ENCODE peak calls at places on chromosomes 1 and 21, in nine cellular contexts. N is IMR-90, C is Peyer's patch, X is right lobe of liver, I is spleen, D is ovary, E is breast epithelium, P is H1, G is GM12878. T is an unnamed sample.

GRCh38 chr21:42025392-42026071 is 15.4 kb upstream of the ZBTB21 start:
- DNase-seq in N (peak; percentile 94), C (no peak), X (no peak), I (no peak), D (no peak), E (no peak), P (no peak), G (no peak), T (no peak)

GRCh38 chr21:26587621-26588260 is 14.7 kb upstream of the CYYR1 start:
- DNase-seq in N (peak; percentile 44), C (no peak), X (no peak), I (no peak), D (no peak), E (no peak), P (no peak), G (no peak), T (no peak)

GRCh38 chr1:25718738-25719137 is 81.3 kb upstream of the SELENON start:
- DNase-seq in N (no peak), C (no peak), X (no peak), I (no peak), D (no peak), E (no peak), P (no peak), G (no peak), T (no peak)

GRCh38 chr1:13505020-13505419 is 8.8 kb downstream of the LRRC38 start:
- DNase-seq in N (no peak), C (no peak), X (no peak), I (no peak), D (no peak), E (no peak), P (no peak), G (no peak), T (no peak)

GRCh38 chr1:205271277-205271676 is 43.5 kb downstream of the TMCC2 start:
- DNase-seq in N (peak; percentile 64), C (no peak), X (no peak), I (no peak), D (no peak), E (no peak), P (no peak), G (no peak), T (no peak)

GRCh38 chr1:179230251-179230650 is 774 bp upstream of the ABL2 start:
- DNase-seq in N (peak; percentile 86), C (no peak), X (no peak), I (no peak), D (no peak), E (no peak), P (no peak), G (no peak), T (no peak)

GRCh38 chr1:227913969-227914791 is 33.6 kb downstream of the WNT9A start:
- DNase-seq in N (no peak), C (no peak), X (no peak), I (no peak), D (no peak), E (no peak), P (no peak), G (no peak), T (no peak)

GRCh38 chr1:15430787-15431570 is 7.3 kb upstream of the CTRC start:
- DNase-seq in N (peak; percentile 36), C (peak; percentile 88), X (peak; percentile 70), I (peak; percentile 92), D (peak; percentile 78), E (peak; percentile 36), P (peak; percentile 100), G (no peak), T (peak; percentile 83)

GRCh38 chr1:85569122-85569521 is 11.4 kb upstream of the CCN1 start:
- DNase-seq in N (peak; percentile 90), C (no peak), X (no peak), I (no peak), D (no peak), E (no peak), P (no peak), G (no peak), T (no peak)

GRCh38 chr1:58206749-58207148 is 339.8 kb downstream of the OMA1 start:
- DNase-seq in N (no peak), C (no peak), X (no peak), I (no peak), D (no peak), E (no peak), P (no peak), G (no peak), T (no peak)

GRCh38 chr1:238950786-238951185 is 435.6 kb upstream of the CHRM3 start:
- DNase-seq in N (no peak), C (no peak), X (no peak), I (no peak), D (no peak), E (no peak), P (no peak), G (no peak), T (no peak)

GRCh38 chr1:70420320-70420719 is 9.3 kb downstream of the CTH start:
- DNase-seq in N (no peak), C (no peak), X (no peak), I (no peak), D (no peak), E (no peak), P (peak; percentile 46), G (no peak), T (no peak)

GRCh38 chr1:44161546-44161945 is 20.1 kb upstream of the KLF18 start:
- DNase-seq in N (no peak), C (no peak), X (no peak), I (no peak), D (no peak), E (no peak), P (no peak), G (no peak), T (no peak)

GRCh38 chr1:91781371-91781825 is 104.6 kb downstream of the TGFBR3 start:
- DNase-seq in N (peak; percentile 93), C (no peak), X (no peak), I (no peak), D (no peak), E (no peak), P (no peak), G (no peak), T (no peak)

GRCh38 chr1:205791568-205792180 is 16.4 kb upstream of the RAB29 start:
- DNase-seq in N (peak; percentile 44), C (peak; percentile 86), X (peak; percentile 74), I (peak; percentile 82), D (peak; percentile 73), E (peak; percentile 53), P (peak; percentile 70), G (no peak), T (peak; percentile 63)

GRCh38 chr1:99441234-99442095 is 177.2 kb downstream of the PLPPR4 start:
- DNase-seq in N (peak; percentile 67), C (no peak), X (no peak), I (no peak), D (no peak), E (no peak), P (no peak), G (no peak), T (no peak)

DNA sequence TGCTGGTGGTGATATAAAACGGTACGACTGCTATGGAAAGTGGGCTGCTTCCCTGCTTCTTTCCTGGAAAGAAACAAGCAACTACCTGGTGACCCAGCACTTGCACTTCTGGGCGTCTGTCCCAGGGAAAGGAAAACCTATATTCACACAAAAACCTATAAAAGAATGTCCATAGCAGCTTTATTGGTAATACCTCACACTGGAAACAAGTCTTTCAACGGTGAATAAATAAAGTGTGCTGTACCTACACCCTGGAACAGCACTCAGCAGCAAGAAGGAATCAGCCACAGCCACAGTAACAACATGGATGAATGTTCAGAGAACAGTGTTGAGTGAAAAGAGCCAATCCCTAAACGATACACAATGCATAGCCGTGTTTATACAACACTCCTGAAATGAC is 19.9 kb downstream of the SLC19A1 start:
- DNase-seq in N (no peak), C (no peak), X (no peak), I (peak; percentile 1), D (no peak), E (no peak), P (no peak), G (no peak), T (peak; percentile 4)
- H3K27ac ChIP-seq in N (no peak overlapping the region), C (no peak overlapping the region), X (no peak overlapping the region), I (no peak overlapping the region), D (no peak overlapping the region), E (no peak overlapping the region), P (no peak overlapping the region), G (no peak overlapping the region), T (no peak overlapping the region)

GRCh38 chr1:17539526-17540254 is at the start of gene ARHGEF10L:
- DNase-seq in N (no peak), C (no peak), X (no peak), I (no peak), D (peak; percentile 35), E (no peak), P (no peak), G (no peak), T (no peak)
- TF ChIP-seq POLR2A in N (no peak), C (no peak), X (no peak), I (no peak), D (no peak), E (no peak), P (no peak), G (no peak), T (peak; percentile 28)

GRCh38 chr1:232271299-232271698 is 358.6 kb downstream of the SIPA1L2 start:
- DNase-seq in N (no peak), C (no peak), X (no peak), I (no peak), D (no peak), E (no peak), P (no peak), G (no peak), T (no peak)

GRCh38 chr1:232274999-232275706 is 354.8 kb downstream of the SIPA1L2 start:
- DNase-seq in N (no peak), C (no peak), X (no peak), I (no peak), D (no peak), E (no peak), P (no peak), G (no peak), T (no peak)

GRCh38 chr1:232271991-232272589 is 357.8 kb downstream of the SIPA1L2 start:
- DNase-seq in N (peak; percentile 31), C (no peak), X (no peak), I (no peak), D (no peak), E (no peak), P (no peak), G (no peak), T (no peak)

GRCh38 chr1:232274236-232274855 is 355.6 kb downstream of the SIPA1L2 start:
- DNase-seq in N (no peak), C (no peak), X (no peak), I (no peak), D (no peak), E (no peak), P (no peak), G (no peak), T (no peak)

DNA sequence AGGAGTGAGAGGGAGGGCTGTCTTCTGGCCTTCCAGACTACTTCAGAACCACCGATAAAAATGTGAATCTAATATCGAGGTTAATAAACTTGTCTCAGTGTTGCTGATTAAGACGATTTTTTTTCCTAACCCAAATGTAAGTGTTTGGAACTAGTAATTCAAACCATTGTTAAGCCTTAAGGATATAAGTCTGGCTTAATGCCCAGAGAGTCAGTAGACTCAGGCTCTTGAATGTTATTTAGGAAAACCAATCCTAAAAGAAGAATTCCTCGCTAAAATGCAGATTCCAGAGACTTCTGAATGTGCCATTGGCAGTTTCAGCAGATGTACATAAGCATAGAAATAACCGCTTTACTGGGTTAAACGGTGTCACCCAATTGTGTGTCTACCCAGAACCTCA is 356.9 kb downstream of the SIPA1L2 start:
- DNase-seq in N (peak; percentile 13), C (no peak), X (no peak), I (no peak), D (no peak), E (no peak), P (no peak), G (no peak), T (no peak)
- H3K36me3 ChIP-seq in N (no peaks in the 10 kb centered on the region), C (no peaks in the 10 kb centered on the region), X (no peaks in the 10 kb centered on the region), I (no peaks in the 10 kb centered on the region), D (no peaks in the 10 kb centered on the region), E (no peaks in the 10 kb centered on the region), P (no peaks in the 10 kb centered on the region), G (no peaks in the 10 kb centered on the region), T (no peaks in the 10 kb centered on the region)

GRCh38 chr1:28233264-28233606 is 406 bp upstream of the DNAJC8 start:
- DNase-seq in N (no peak), C (no peak), X (no peak), I (peak; percentile 77), D (no peak), E (no peak), P (no peak), G (no peak), T (no peak)
- H3K27ac ChIP-seq in N (no peak overlapping the region), C (no peak overlapping the region), X (peak overlapping the region; percentile 47), I (peak overlapping the region; percentile 83), D (no peak overlapping the region), E (peak overlapping the region; percentile 94), P (no peak overlapping the region), G (no peak overlapping the region), T (peak overlapping the region; percentile 76)

T was measured in transverse colon.